ENCODE peak calls at places on chromosome 1, in five cellular contexts. One of them, this sample, is unnamed.

GRCh38 chr1:31822766-31823165 is 6.9 kb upstream of the SPOCD1 start:
- DNase-seq in choroid plexus epithelial cell: peak
- DNase-seq in GM03348: no peak
- DNase-seq in activated T-cell treated with anti-CD3 and anti-CD28 coated beads for 24 hours: no peak
- DNase-seq in progenitor cell of endocrine pancreas: no peak
- DNase-seq in this sample: no peak

GRCh38 chr1:172431721-172432192 is 11.3 kb downstream of the C1orf105 start:
- DNase-seq in choroid plexus epithelial cell: no peak
- DNase-seq in GM03348: no peak
- DNase-seq in activated T-cell treated with anti-CD3 and anti-CD28 coated beads for 24 hours: no peak
- DNase-seq in progenitor cell of endocrine pancreas: no peak
- DNase-seq in this sample: no peak

GRCh38 chr1:156476501-156477298 is 23.9 kb downstream of the MEF2D start:
- DNase-seq in choroid plexus epithelial cell: peak
- DNase-seq in GM03348: peak
- DNase-seq in activated T-cell treated with anti-CD3 and anti-CD28 coated beads for 24 hours: no peak
- DNase-seq in progenitor cell of endocrine pancreas: no peak
- DNase-seq in this sample: no peak

GRCh38 chr1:185556551-185556950 is 177.6 kb upstream of the HMCN1 start:
- DNase-seq in choroid plexus epithelial cell: no peak
- DNase-seq in GM03348: peak
- DNase-seq in activated T-cell treated with anti-CD3 and anti-CD28 coated beads for 24 hours: no peak
- DNase-seq in progenitor cell of endocrine pancreas: no peak
- DNase-seq in this sample: no peak

GRCh38 chr1:110554871-110555801 is 36.2 kb upstream of the KCNA10 start:
- DNase-seq in choroid plexus epithelial cell: peak
- DNase-seq in GM03348: peak
- DNase-seq in activated T-cell treated with anti-CD3 and anti-CD28 coated beads for 24 hours: peak
- DNase-seq in progenitor cell of endocrine pancreas: peak
- DNase-seq in this sample: peak

GRCh38 chr1:198212675-198213074 is 55.9 kb downstream of the NEK7 start:
- DNase-seq in choroid plexus epithelial cell: peak
- DNase-seq in GM03348: peak
- DNase-seq in activated T-cell treated with anti-CD3 and anti-CD28 coated beads for 24 hours: no peak
- DNase-seq in progenitor cell of endocrine pancreas: no peak
- DNase-seq in this sample: no peak

GRCh38 chr1:84208935-84209334 is 64.9 kb downstream of the PRKACB start:
- DNase-seq in choroid plexus epithelial cell: no peak
- DNase-seq in GM03348: no peak
- DNase-seq in activated T-cell treated with anti-CD3 and anti-CD28 coated beads for 24 hours: no peak
- DNase-seq in progenitor cell of endocrine pancreas: no peak
- DNase-seq in this sample: no peak

GRCh38 chr1:43994071-43994470 is 2.7 kb downstream of the CCDC24 start:
- DNase-seq in choroid plexus epithelial cell: no peak
- DNase-seq in GM03348: no peak
- DNase-seq in activated T-cell treated with anti-CD3 and anti-CD28 coated beads for 24 hours: no peak
- DNase-seq in progenitor cell of endocrine pancreas: no peak
- DNase-seq in this sample: no peak

GRCh38 chr1:152189657-152190442 is 30.8 kb upstream of the RPTN start:
- DNase-seq in choroid plexus epithelial cell: peak
- DNase-seq in GM03348: peak
- DNase-seq in activated T-cell treated with anti-CD3 and anti-CD28 coated beads for 24 hours: peak
- DNase-seq in progenitor cell of endocrine pancreas: no peak
- DNase-seq in this sample: peak

GRCh38 chr1:94130851-94131595 is 10.1 kb upstream of the ABCA4 start:
- DNase-seq in choroid plexus epithelial cell: peak
- DNase-seq in GM03348: no peak
- DNase-seq in activated T-cell treated with anti-CD3 and anti-CD28 coated beads for 24 hours: no peak
- DNase-seq in progenitor cell of endocrine pancreas: no peak
- DNase-seq in this sample: no peak

GRCh38 chr1:66564250-66564649 is 30.3 kb downstream of the SGIP1 start:
- DNase-seq in choroid plexus epithelial cell: peak
- DNase-seq in GM03348: peak
- DNase-seq in activated T-cell treated with anti-CD3 and anti-CD28 coated beads for 24 hours: no peak
- DNase-seq in progenitor cell of endocrine pancreas: no peak
- DNase-seq in this sample: no peak

GRCh38 chr1:8925406-8925805 is 20.3 kb upstream of the CA6 start:
- DNase-seq in choroid plexus epithelial cell: no peak
- DNase-seq in GM03348: no peak
- DNase-seq in activated T-cell treated with anti-CD3 and anti-CD28 coated beads for 24 hours: no peak
- DNase-seq in progenitor cell of endocrine pancreas: no peak
- DNase-seq in this sample: no peak

GRCh38 chr1:13900583-13900982 is 200.6 kb downstream of the PRDM2 start:
- DNase-seq in choroid plexus epithelial cell: peak
- DNase-seq in GM03348: no peak
- DNase-seq in activated T-cell treated with anti-CD3 and anti-CD28 coated beads for 24 hours: no peak
- DNase-seq in progenitor cell of endocrine pancreas: no peak
- DNase-seq in this sample: no peak

GRCh38 chr1:230768903-230769570 is 21.8 kb downstream of the CAPN9 start:
- DNase-seq in choroid plexus epithelial cell: peak
- DNase-seq in GM03348: peak
- DNase-seq in activated T-cell treated with anti-CD3 and anti-CD28 coated beads for 24 hours: no peak
- DNase-seq in progenitor cell of endocrine pancreas: no peak
- DNase-seq in this sample: no peak

GRCh38 chr1:159972443-159973205 is 18.6 kb upstream of the SLAMF9 start:
- DNase-seq in choroid plexus epithelial cell: no peak
- DNase-seq in GM03348: no peak
- DNase-seq in activated T-cell treated with anti-CD3 and anti-CD28 coated beads for 24 hours: no peak
- DNase-seq in progenitor cell of endocrine pancreas: no peak
- DNase-seq in this sample: no peak

GRCh38 chr1:35666916-35667315 is 25.6 kb upstream of the PSMB2 start:
- DNase-seq in choroid plexus epithelial cell: no peak
- DNase-seq in GM03348: no peak
- DNase-seq in activated T-cell treated with anti-CD3 and anti-CD28 coated beads for 24 hours: no peak
- DNase-seq in progenitor cell of endocrine pancreas: no peak
- DNase-seq in this sample: no peak

GRCh38 chr1:177631770-177632169 is 338.1 kb downstream of the SEC16B start:
- DNase-seq in choroid plexus epithelial cell: no peak
- DNase-seq in GM03348: no peak
- DNase-seq in activated T-cell treated with anti-CD3 and anti-CD28 coated beads for 24 hours: no peak
- DNase-seq in progenitor cell of endocrine pancreas: no peak
- DNase-seq in this sample: no peak

GRCh38 chr1:115089443-115090340 is at the start of gene TSPAN2:
- DNase-seq in choroid plexus epithelial cell: peak
- DNase-seq in GM03348: peak
- DNase-seq in activated T-cell treated with anti-CD3 and anti-CD28 coated beads for 24 hours: peak
- DNase-seq in progenitor cell of endocrine pancreas: peak
- DNase-seq in this sample: peak

GRCh38 chr1:157585984-157586383 is 11.9 kb downstream of the FCRL4 start:
- DNase-seq in choroid plexus epithelial cell: no peak
- DNase-seq in GM03348: no peak
- DNase-seq in activated T-cell treated with anti-CD3 and anti-CD28 coated beads for 24 hours: no peak
- DNase-seq in progenitor cell of endocrine pancreas: no peak
- DNase-seq in this sample: peak

GRCh38 chr1:161258439-161259386 is at the start of gene PCP4L1:
- DNase-seq in choroid plexus epithelial cell: peak
- DNase-seq in GM03348: peak
- DNase-seq in activated T-cell treated with anti-CD3 and anti-CD28 coated beads for 24 hours: peak
- DNase-seq in progenitor cell of endocrine pancreas: peak
- DNase-seq in this sample: peak

GRCh38 chr1:232282541-232282940 is 347.4 kb downstream of the SIPA1L2 start:
- DNase-seq in choroid plexus epithelial cell: no peak
- DNase-seq in GM03348: no peak
- DNase-seq in activated T-cell treated with anti-CD3 and anti-CD28 coated beads for 24 hours: no peak
- DNase-seq in progenitor cell of endocrine pancreas: no peak
- DNase-seq in this sample: no peak

GRCh38 chr1:159686599-159687299 is 27.6 kb downstream of the CRP start:
- DNase-seq in choroid plexus epithelial cell: no peak
- DNase-seq in GM03348: no peak
- DNase-seq in activated T-cell treated with anti-CD3 and anti-CD28 coated beads for 24 hours: no peak
- DNase-seq in progenitor cell of endocrine pancreas: no peak
- DNase-seq in this sample: no peak

GRCh38 chr1:165162671-165163241 is 193.8 kb downstream of the LMX1A start:
- DNase-seq in choroid plexus epithelial cell: peak
- DNase-seq in GM03348: no peak
- DNase-seq in activated T-cell treated with anti-CD3 and anti-CD28 coated beads for 24 hours: no peak
- DNase-seq in progenitor cell of endocrine pancreas: peak
- DNase-seq in this sample: peak

GRCh38 chr1:172484252-172484651 is 40.4 kb upstream of the PIGC start:
- DNase-seq in choroid plexus epithelial cell: no peak
- DNase-seq in GM03348: no peak
- DNase-seq in activated T-cell treated with anti-CD3 and anti-CD28 coated beads for 24 hours: no peak
- DNase-seq in progenitor cell of endocrine pancreas: no peak
- DNase-seq in this sample: no peak

GRCh38 chr1:7467476-7468175 is 303.5 kb upstream of the VAMP3 start:
- DNase-seq in choroid plexus epithelial cell: no peak
- DNase-seq in GM03348: no peak
- DNase-seq in activated T-cell treated with anti-CD3 and anti-CD28 coated beads for 24 hours: no peak
- DNase-seq in progenitor cell of endocrine pancreas: no peak
- DNase-seq in this sample: no peak

This sample was measured in nephron progenitor cell.